ENCODE peak calls at places on chromosome 13, in seven cellular contexts. C, I, X, R, D, G and K are unnamed samples.

GRCh38 chr13:79290595-79291244 is 115.3 kb downstream of the RBM26 start:
- DNase-seq in C (no peak), I (no peak), X (no peak), R (no peak), D (no peak), G (no peak), K (no peak)

GRCh38 chr13:52707375-52707774 is 32.2 kb downstream of the CNMD start:
- DNase-seq in C (peak), I (no peak), X (no peak), R (no peak), D (no peak), G (no peak), K (no peak)

GRCh38 chr13:75776550-75776949 is 140.4 kb downstream of the LMO7 start:
- DNase-seq in C (no peak), I (no peak), X (no peak), R (no peak), D (no peak), G (no peak), K (no peak)

GRCh38 chr13:39776439-39776838 is 121.0 kb downstream of the COG6 start:
- DNase-seq in C (no peak), I (peak), X (no peak), R (peak), D (no peak), G (no peak), K (no peak)

GRCh38 chr13:79837741-79838450 is 356.9 kb downstream of the NDFIP2 start:
- DNase-seq in C (no peak), I (no peak), X (no peak), R (peak), D (no peak), G (no peak), K (no peak)

GRCh38 chr13:22789027-22789593 is 391.7 kb upstream of the SGCG start:
- DNase-seq in C (no peak), I (no peak), X (no peak), R (no peak), D (no peak), G (no peak), K (no peak)

GRCh38 chr13:46817838-46818476 is 21.0 kb upstream of the ESD start:
- DNase-seq in C (no peak), I (no peak), X (no peak), R (no peak), D (no peak), G (no peak), K (no peak)

GRCh38 chr13:31043891-31044657 is 111.6 kb downstream of the TEX26 start:
- DNase-seq in C (peak), I (peak), X (peak), R (peak), D (peak), G (peak), K (peak)

GRCh38 chr13:42258747-42259146 is 13.2 kb upstream of the AKAP11 start:
- DNase-seq in C (peak), I (no peak), X (no peak), R (no peak), D (no peak), G (no peak), K (no peak)

GRCh38 chr13:111210488-111210887 is 95.4 kb downstream of the ARHGEF7 start:
- DNase-seq in C (peak), I (no peak), X (no peak), R (peak), D (no peak), G (peak), K (no peak)

GRCh38 chr13:100542546-100543156 is 45.9 kb downstream of the GGACT start:
- DNase-seq in C (no peak), I (no peak), X (no peak), R (peak), D (peak), G (no peak), K (no peak)

GRCh38 chr13:112233256-112233655 is 142.9 kb upstream of the SPACA7 start:
- DNase-seq in C (no peak), I (no peak), X (no peak), R (no peak), D (no peak), G (no peak), K (no peak)